ENCODE peak calls at places on chromosome 21, in nine cellular contexts. C is mesenchymal stem cell; A is CD8-positive, alpha-beta memory T cell; G is AG04450; V is hepatocyte; N is mammary epithelial cell; T is sigmoid colon; M is uterus; L is psoas muscle. U is an unnamed sample.

GRCh38 chr21:14603202-14603601 is 57.1 kb upstream of the SAMSN1 start:
- DNase-seq in N (peak), A (no peak), L (no peak), C (peak), M (no peak), V (no peak), G (no peak), T (no peak), U (no peak)

GRCh38 chr21:36702622-36702968 is 3.7 kb downstream of the SIM2 start:
- DNase-seq in L (no peak), C (no peak), N (no peak), A (no peak), T (no peak), G (no peak), M (no peak), V (no peak), U (no peak)

GRCh38 chr21:44423312-44423821 is 31.9 kb upstream of the LRRC3 start:
- DNase-seq in L (no peak), N (no peak), A (no peak), G (no peak), C (no peak), M (no peak), V (no peak), T (peak), U (no peak)

GRCh38 chr21:22374218-22374969 is 1376.2 kb downstream of the NCAM2 start:
- DNase-seq in T (no peak), V (peak), C (no peak), A (no peak), L (no peak), G (no peak), M (no peak), N (no peak), U (no peak)

GRCh38 chr21:44059710-44060109 is 47.5 kb upstream of the PWP2 start:
- DNase-seq in C (no peak), M (no peak), V (no peak), L (no peak), N (no peak), T (no peak), G (no peak), A (no peak), U (no peak)

GRCh38 chr21:16058896-16059295 is 329.1 kb downstream of the USP25 start:
- DNase-seq in C (no peak), A (no peak), N (peak), M (no peak), V (no peak), L (no peak), T (no peak), G (no peak), U (no peak)

GRCh38 chr21:45042664-45043161 is 31.7 kb upstream of the ADARB1 start:
- DNase-seq in G (no peak), L (no peak), A (no peak), M (no peak), N (no peak), V (no peak), T (peak), C (no peak), U (no peak)

GRCh38 chr21:18986197-18986596 is 582.6 kb upstream of the TMPRSS15 start:
- DNase-seq in G (no peak), T (peak), N (no peak), V (no peak), L (no peak), M (no peak), C (no peak), A (no peak), U (no peak)

GRCh38 chr21:39938086-39938611 is 70.9 kb downstream of the PCP4 start:
- DNase-seq in L (no peak), A (no peak), G (no peak), N (no peak), V (no peak), C (no peak), M (no peak), T (peak), U (no peak)

GRCh38 chr21:30186242-30186641 is 19.6 kb upstream of the CLDN17 start:
- DNase-seq in T (no peak), M (no peak), N (no peak), V (no peak), C (no peak), A (no peak), L (no peak), G (no peak), U (no peak)

GRCh38 chr21:39182484-39183271 is 573 bp downstream of the PSMG1 start:
- DNase-seq in C (peak), A (no peak), M (peak), L (no peak), N (no peak), V (no peak), G (no peak), T (peak), U (no peak)

GRCh38 chr21:32613436-32614043 is 1.4 kb upstream of the CFAP298 start:
- DNase-seq in N (no peak), T (no peak), A (no peak), V (no peak), M (no peak), G (no peak), L (no peak), C (no peak), U (no peak)
- H3K27ac ChIP-seq in N (peak), T (peak), A (peak), V (peak), M (peak), G (no peak), L (peak), C (no peak), U (peak)

DNA sequence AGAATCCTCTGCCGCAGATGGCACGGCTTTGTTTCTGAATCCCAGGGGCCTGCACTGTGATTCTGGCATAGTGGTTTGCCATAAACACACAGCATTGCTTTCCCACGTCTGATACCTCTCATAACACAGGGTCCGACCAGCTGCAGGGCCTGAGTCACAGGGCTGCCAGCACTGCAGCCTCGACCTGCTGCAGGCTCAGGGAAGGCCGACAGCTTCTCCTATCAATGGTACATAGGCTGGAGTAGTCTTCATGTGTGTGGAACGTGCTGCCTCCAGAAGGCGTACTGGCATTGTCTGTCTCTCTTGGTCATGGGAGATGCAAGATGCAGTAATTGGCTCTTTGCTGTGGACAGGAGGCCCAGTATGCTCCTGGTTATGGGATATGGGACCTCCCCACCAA is 53.5 kb upstream of the PDE9A start:
- DNase-seq in A (no peak), N (no peak), C (no peak), V (no peak), G (no peak), M (no peak), T (no peak), L (no peak), U (no peak)
- H3K4me3 ChIP-seq in A (no peak), N (no peak), C (no peak), V (no peak), G (no peak), M (no peak), T (no peak), L (no peak), U (no peak)

DNA sequence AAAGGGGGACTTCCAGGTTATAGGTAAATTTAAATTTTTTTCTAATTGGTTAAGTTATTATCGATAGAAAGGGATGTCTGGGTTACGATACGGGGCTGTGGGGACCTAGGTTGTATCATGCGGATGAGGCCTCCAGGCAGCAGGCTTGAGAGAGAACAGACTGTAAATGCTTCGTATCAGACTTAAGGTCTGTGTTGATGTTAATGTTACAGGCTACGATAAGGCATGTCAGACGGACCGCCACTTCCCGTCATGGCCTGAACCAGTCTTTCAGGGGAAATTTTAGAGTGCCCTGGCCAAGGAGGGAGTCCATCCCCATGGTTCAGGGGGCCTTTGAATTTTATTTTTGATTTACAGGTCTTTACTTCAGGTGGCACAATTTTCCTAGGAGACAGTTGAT is 16.7 kb downstream of the ABCG1 start:
- DNase-seq in A (no peak), T (no peak), M (no peak), C (no peak), G (no peak), V (peak), N (no peak), L (peak), U (no peak)
- H3K27ac ChIP-seq in A (no peak), T (peak), M (no peak), C (no peak), G (no peak), V (peak), N (no peak), L (peak), U (peak)

GRCh38 chr21:34545079-34545884 is 33.3 kb upstream of the KCNE1 start:
- DNase-seq in G (no peak), C (peak), V (peak), T (peak), L (no peak), A (no peak), N (peak), M (no peak), U (peak)
- H3K4me3 ChIP-seq in G (peak), C (peak), V (no peak), T (no peak), L (no peak), A (no peak), N (no peak), M (no peak), U (no peak)